ENCODE peak calls at places on chromosomes 16 and 17, in four cellular contexts. U, Q, F and P are unnamed samples.

GRCh38 chr16:12120331-12120981 is 143.9 kb downstream of the SNX29 start:
- DNase-seq in U (no peak), Q (no peak), F (peak; percentile 92), P (no peak)

GRCh38 chr17:65013613-65014391 is 42.7 kb downstream of the GNA13 start:
- DNase-seq in U (peak; percentile 70), Q (no peak), F (peak; percentile 84), P (no peak)

GRCh38 chr16:4379001-4379688 is 7.5 kb downstream of the VASN start:
- DNase-seq in U (no peak), Q (no peak), F (no peak), P (no peak)

GRCh38 chr17:78140169-78141051 is 5.8 kb upstream of the C17orf99 start:
- DNase-seq in U (peak; percentile 96), Q (peak; percentile 73), F (peak; percentile 68), P (peak; percentile 84)

GRCh38 chr16:77637939-77638338 is 84.4 kb upstream of the NUDT7 start:
- DNase-seq in U (no peak), Q (no peak), F (peak; percentile 57), P (no peak)

GRCh38 chr16:69772560-69773254 is 10.6 kb downstream of the WWP2 start:
- DNase-seq in U (no peak), Q (no peak), F (peak; percentile 13), P (no peak)

GRCh38 chr17:61490540-61490975 is 38.3 kb downstream of the TBX4 start:
- DNase-seq in U (peak; percentile 17), Q (no peak), F (peak; percentile 75), P (no peak)

GRCh38 chr17:79629548-79630049 is 18.7 kb upstream of the RBFOX3 start:
- DNase-seq in U (no peak), Q (no peak), F (no peak), P (no peak)

GRCh38 chr16:12609937-12610699 is 193.6 kb downstream of the CPPED1 start:
- DNase-seq in U (no peak), Q (no peak), F (no peak), P (no peak)

GRCh38 chr17:67891481-67892119 is 66.3 kb downstream of the BPTF start:
- DNase-seq in U (peak; percentile 7), Q (no peak), F (peak; percentile 79), P (no peak)

GRCh38 chr16:49014300-49015188 is 267.1 kb downstream of the CBLN1 start:
- DNase-seq in U (no peak), Q (no peak), F (no peak), P (no peak)

GRCh38 chr17:64448665-64449512 is at the start of gene MILR1:
- DNase-seq in U (peak; percentile 99), Q (no peak), F (peak; percentile 96), P (no peak)

DNA sequence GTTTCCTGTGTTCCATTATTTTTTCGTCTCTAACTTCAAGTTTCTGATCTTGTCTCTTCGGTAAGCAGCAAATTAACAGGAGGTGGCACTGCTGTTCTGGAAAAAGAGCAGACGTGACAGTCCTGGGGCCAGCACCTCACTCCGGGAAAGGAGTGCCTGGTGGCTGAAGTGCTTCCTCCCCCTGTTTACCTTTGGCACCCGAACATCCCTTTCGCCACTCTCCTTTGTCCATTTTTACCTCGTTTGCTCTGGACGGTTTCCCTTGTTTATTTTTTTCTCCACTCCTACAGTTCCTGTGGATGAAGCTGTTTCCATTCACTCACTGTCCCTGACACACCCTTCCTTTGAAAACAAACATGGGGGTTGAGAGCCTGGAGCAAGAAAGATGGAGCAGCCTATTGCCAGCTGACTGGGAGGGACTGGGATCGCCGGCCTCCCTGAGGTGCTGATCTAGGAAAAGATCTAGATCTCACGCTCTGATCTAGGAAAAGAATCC is 12.6 kb downstream of the SAP30BP start:
- DNase-seq in U (no peak), Q (no peak), F (peak; percentile 57), P (no peak)
- TF ChIP-seq CTCF in U (no peak), Q (no peak), F (peak; percentile 16), P (no peak)

GRCh38 chr17:33459078-33459940 is 166.2 kb upstream of the ASIC2 start:
- DNase-seq in U (no peak), Q (no peak), F (no peak), P (no peak)
- TF ChIP-seq CTCF in U (no peak), Q (no peak), F (no peak), P (no peak)

DNA sequence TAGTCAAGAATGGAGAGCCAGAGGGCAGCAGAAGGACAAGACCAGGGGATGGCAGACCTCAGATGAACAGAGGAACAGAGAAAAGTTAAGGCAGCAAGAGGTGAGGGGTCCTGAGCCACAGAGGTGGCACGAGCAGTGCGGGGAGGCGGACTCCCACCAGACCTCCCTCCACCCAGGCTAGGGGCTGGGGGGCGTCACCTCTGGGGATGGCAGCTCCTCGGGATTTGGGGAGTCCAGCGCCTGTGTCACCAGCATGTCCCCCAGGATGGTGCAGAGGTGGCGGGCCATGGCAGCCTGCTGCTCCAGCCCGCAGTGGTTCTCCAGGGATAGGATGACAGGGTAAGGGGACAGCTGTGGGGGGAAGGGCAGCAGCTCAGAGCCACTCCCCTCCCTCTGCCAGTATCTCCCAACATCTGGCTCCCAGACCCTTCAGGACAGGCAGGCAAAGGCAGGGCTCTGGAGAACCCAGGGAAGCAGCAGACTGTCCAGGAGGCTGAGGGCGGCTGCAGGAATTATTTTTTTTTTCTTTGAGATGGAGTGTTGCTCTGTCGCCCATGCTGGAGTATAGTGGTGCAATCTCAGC is 15.8 kb downstream of the PLCD3 start:
- DNase-seq in U (no peak), Q (no peak), F (no peak), P (no peak)
- TF ChIP-seq CTCF in U (no peak), Q (no peak), F (no peak), P (no peak)

GRCh38 chr17:82424001-82424862 is 5.8 kb upstream of the OGFOD3 start:
- DNase-seq in U (peak; percentile 72), Q (peak; percentile 47), F (peak; percentile 72), P (no peak)

GRCh38 chr17:82428546-82428945 is 10.2 kb upstream of the OGFOD3 start:
- DNase-seq in U (no peak), Q (no peak), F (no peak), P (no peak)

GRCh38 chr17:82419471-82419995 is 1.1 kb upstream of the OGFOD3 start:
- DNase-seq in U (no peak), Q (no peak), F (no peak), P (no peak)

GRCh38 chr17:82429824-82430223 is 11.4 kb upstream of the OGFOD3 start:
- DNase-seq in U (no peak), Q (no peak), F (no peak), P (no peak)

GRCh38 chr17:82424863-82425159 is 6.4 kb upstream of the OGFOD3 start:
- DNase-seq in U (no peak), Q (no peak), F (no peak), P (no peak)
- TF ChIP-seq CTCF in U (no peak), Q (no peak), F (no peak), P (no peak)

DNA sequence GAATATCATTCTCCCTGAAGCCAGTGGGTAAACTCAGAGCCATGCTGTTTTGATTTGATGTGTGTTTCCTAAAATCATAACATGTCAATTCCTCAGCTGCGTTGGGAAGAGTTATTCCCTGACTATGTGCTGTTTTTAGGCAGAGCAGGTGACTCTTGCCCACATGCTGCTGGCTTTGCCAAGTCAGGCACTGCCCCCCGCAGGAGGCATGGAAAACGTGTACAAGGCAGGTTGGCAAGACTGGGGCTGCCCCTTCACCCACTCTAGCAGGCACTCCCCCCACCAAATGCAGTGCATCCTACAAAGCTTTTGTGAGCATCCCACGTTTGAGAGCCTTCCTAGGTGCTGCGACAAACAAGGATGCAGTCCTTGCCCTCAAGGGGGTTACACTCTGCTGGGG is 38.3 kb upstream of the NAT9 start:
- DNase-seq in U (no peak), Q (no peak), F (no peak), P (no peak)
- TF ChIP-seq CTCF in U (peak; percentile 16), Q (no peak), F (no peak), P (no peak)

GRCh38 chr17:80737106-80738019 is 192.7 kb downstream of the RPTOR start:
- DNase-seq in U (peak; percentile 85), Q (no peak), F (no peak), P (no peak)
- TF ChIP-seq CTCF in U (peak; percentile 55), Q (no peak), F (no peak), P (no peak)